ENCODE peak calls at places on chromosomes 13 and 19, in five cellular contexts. Q is tibial nerve, W is ovary, J is body of pancreas, N is A549. R is an unnamed sample.

GRCh38 chr19:29506619-29506911 is 19.2 kb upstream of the VSTM2B start:
- DNase-seq in N (no peak), J (no peak), Q (no peak), W (no peak), R (no peak)

GRCh38 chr13:91347996-91348905 is 764 bp downstream of the MIR17HG start:
- DNase-seq in Q (peak; percentile 27), W (peak; percentile 42), J (peak; percentile 45), N (peak; percentile 48), R (no peak)

GRCh38 chr19:5893907-5894703 is 9.5 kb downstream of the NDUFA11 start:
- DNase-seq in Q (no peak), W (no peak), J (no peak), N (no peak), R (no peak)

GRCh38 chr19:51075998-51076397 is 6.7 kb downstream of the KLK14 start:
- DNase-seq in Q (no peak), N (no peak), W (no peak), J (no peak), R (no peak)

GRCh38 chr19:39765091-39766076 is 13.3 kb upstream of the LEUTX start:
- DNase-seq in N (peak; percentile 41), W (peak; percentile 15), Q (peak; percentile 21), J (peak; percentile 44), R (no peak)

GRCh38 chr19:6030214-6030507 is 52.2 kb upstream of the RANBP3 start:
- DNase-seq in Q (no peak), N (no peak), W (no peak), J (no peak), R (no peak)

GRCh38 chr19:55653651-55654322 is 1.0 kb upstream of the U2AF2 start:
- DNase-seq in J (peak; percentile 99), W (peak; percentile 99), Q (peak; percentile 96), N (peak; percentile 98), R (peak; percentile 99)

GRCh38 chr19:28234637-28235036 is 978.3 kb downstream of the UQCRFS1 start:
- DNase-seq in W (no peak), Q (no peak), N (no peak), J (no peak), R (no peak)

GRCh38 chr19:39546599-39546998 is 6.6 kb upstream of the EID2 start:
- DNase-seq in N (no peak), W (no peak), J (no peak), Q (no peak), R (no peak)

GRCh38 chr19:38648789-38649304 is 1.4 kb downstream of the ACTN4 start:
- DNase-seq in Q (no peak), W (no peak), N (no peak), J (no peak), R (no peak)

GRCh38 chr13:73228546-73228945 is 169.7 kb downstream of the KLF5 start:
- DNase-seq in J (no peak), W (no peak), Q (no peak), N (no peak), R (no peak)

GRCh38 chr19:1875646-1876493 is 9.4 kb downstream of the ABHD17A start:
- DNase-seq in W (peak; percentile 89), J (peak; percentile 91), N (no peak), Q (peak; percentile 88), R (peak; percentile 86)

GRCh38 chr19:38952395-38953165 is 21.8 kb downstream of the MRPS12 start:
- DNase-seq in N (peak; percentile 81), W (no peak), J (peak; percentile 26), Q (no peak), R (no peak)

GRCh38 chr19:4066176-4066606 is 508 bp downstream of the ZBTB7A start:
- DNase-seq in Q (no peak), W (peak; percentile 81), J (peak; percentile 59), N (no peak), R (no peak)

GRCh38 chr19:15562861-15563260 is 52.2 kb upstream of the CYP4F8 start:
- DNase-seq in Q (no peak), N (no peak), J (peak; percentile 16), W (no peak), R (no peak)

GRCh38 chr19:31335716-31336115 is 13.5 kb downstream of the TSHZ3 start:
- DNase-seq in N (no peak), J (no peak), Q (no peak), W (no peak), R (no peak)

DNA sequence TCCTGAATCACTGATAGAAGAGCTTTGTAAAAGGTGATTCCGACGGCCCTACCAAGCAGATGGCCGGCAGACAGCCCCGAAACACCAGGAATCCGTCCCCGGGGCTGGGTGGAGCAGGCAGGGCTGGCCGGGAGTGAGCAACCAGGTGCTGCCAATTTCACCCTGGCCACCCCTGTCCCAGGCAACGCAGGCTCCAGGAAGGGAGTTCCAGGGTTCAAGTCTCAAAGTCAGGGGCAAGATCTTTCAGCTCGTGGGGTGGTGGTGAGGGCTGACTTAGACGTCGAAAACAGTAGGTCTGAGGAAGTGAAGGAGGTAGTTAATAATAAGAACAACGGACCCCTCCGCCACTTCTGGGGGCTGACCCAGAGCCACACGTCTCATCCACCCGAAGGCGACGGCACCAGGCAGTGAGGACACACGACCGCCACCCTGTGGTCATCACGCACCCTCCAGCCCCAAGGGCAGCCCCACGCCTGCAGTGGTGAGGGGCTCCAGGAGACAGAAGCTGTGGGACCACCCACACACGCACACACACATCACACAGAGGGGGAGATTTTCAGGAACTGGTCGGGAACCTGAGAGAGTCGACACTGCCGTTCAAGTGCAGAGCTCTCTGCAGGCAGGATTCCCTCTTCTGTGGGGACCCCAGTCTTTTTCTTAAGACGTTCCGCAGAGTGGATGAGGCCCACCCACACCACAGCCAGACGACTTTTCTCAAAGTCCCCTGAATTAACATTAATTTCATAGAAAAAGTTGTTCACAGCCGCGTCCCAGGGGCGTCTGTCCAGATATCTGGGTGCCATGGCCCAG is 67.2 kb downstream of the SPACA7 start:
- DNase-seq in Q (no peak), J (no peak), W (no peak), N (no peak), R (no peak)
- TF ChIP-seq CTCF in Q (no peak), J (no peak), W (no peak), N (no peak), R (no peak)

GRCh38 chr13:59345316-59345715 is 818.4 kb downstream of the DIAPH3 start:
- DNase-seq in J (peak; percentile 77), N (no peak), Q (no peak), W (peak; percentile 23), R (no peak)
- H3K4me1 ChIP-seq in J (peaks cover 91% of the 10 kb centered on the region), N (no peaks in the 10 kb centered on the region), Q (no peaks in the 10 kb centered on the region), W (peaks cover 1% of the 10 kb centered on the region), R (no peaks in the 10 kb centered on the region)

GRCh38 chr19:9621156-9622037 is at the start of gene ZNF561:
- DNase-seq in J (peak; percentile 86), W (peak; percentile 85), Q (peak; percentile 76), N (peak; percentile 46), R (peak; percentile 70)
- TF ChIP-seq POLR2A in J (peak; percentile 60), W (no peak), Q (no peak), N (peak; percentile 47), R (no peak)

DNA sequence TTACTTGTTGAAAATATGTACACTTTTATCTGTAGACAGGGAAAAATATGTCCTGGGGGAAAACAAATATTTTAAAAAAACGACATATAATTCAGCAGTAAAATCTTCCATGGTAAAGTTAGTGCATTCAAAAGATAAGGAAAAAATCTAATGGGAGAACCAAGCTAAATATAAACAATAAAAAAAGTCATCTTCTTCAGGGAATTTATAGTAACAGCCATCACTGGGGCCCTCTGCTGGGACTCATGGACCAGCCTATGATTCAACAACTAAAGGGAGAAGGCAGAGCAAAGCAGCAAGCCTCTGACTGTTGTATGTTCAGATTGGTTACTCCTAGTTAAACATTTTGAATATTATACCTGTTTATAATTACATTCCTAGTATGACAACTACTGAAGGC is 93.0 kb downstream of the ITGBL1 start:
- DNase-seq in W (no peak), Q (no peak), N (no peak), J (no peak), R (no peak)
- TF ChIP-seq CTCF in W (no peak), Q (no peak), N (no peak), J (no peak), R (no peak)

DNA sequence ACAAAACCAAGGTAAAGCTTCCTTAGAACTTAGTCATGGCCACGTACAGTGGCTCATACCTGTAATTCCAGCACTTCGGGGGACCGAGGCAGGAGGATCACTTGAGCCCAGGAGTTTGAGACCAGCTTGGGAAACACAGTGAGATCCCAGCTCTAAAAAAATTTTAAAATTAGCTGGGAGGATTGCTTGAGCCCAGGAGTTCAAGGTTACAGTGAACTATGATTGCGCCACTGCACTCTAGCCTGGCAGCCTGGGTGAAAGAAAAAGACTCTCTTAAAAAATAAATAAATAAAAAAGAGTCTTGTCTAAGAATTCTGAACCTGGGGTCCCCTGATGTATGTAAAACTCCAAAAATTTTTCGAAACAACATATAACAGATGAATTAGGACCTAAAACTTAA is 34.9 kb downstream of the N4BP2L2 start:
- DNase-seq in W (peak; percentile 77), Q (no peak), N (no peak), J (no peak), R (no peak)
- H3K4me1 ChIP-seq in W (peaks cover 2% of the 10 kb centered on the region), Q (no peaks in the 10 kb centered on the region), N (no peaks in the 10 kb centered on the region), J (no peaks in the 10 kb centered on the region), R (no peaks in the 10 kb centered on the region)

DNA sequence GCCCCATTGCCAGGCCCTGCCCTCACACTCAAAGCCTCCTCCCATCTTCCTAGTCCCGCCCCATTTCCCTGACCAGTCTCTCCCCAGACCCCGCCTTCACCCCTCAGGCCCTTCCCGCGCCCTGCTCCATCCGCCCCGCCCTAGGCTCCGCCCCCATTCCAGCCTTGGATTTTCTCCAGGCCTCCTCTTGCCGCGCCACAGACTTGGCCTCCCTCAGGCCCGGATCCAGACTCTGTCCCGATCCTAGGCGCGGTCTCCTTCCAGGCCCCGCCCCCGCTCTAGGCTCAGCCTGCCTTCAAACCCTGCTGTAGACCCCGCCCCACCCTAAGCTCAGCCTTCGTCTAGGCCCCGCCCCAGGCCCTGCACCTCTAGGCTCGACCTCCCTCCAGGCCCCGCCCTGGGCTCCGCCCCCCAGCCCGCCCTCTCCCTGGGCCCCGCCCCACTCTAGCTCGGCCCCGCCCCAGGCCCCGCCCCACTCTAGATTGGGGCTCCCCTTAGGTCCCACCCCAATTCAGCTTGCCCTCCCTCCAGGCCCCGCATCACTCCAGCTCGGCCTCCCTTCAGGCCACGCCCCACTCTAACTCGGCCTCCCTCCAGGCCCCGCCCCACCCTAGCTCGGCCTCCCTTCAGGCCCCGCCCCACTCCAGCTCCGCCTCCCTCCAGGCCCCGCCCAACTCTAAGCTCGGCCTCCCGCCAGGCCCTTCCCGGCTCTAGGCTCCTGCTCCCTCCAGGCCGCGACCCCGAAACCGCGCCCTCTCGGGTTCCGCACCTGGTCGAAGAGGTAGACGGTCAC is 18.5 kb downstream of the LMTK3 start:
- DNase-seq in Q (peak; percentile 96), N (peak; percentile 95), W (peak; percentile 97), J (peak; percentile 96), R (peak; percentile 83)
- TF ChIP-seq POLR2A in Q (no peak), N (peak; percentile 89), W (peak; percentile 76), J (peak; percentile 79), R (peak; percentile 39)

GRCh38 chr13:76019421-76020044 is 383.4 kb downstream of the LMO7 start:
- DNase-seq in N (no peak), Q (no peak), J (no peak), W (no peak), R (no peak)
- TF ChIP-seq CTCF in N (peak; percentile 22), Q (peak; percentile 49), J (no peak), W (no peak), R (no peak)

DNA sequence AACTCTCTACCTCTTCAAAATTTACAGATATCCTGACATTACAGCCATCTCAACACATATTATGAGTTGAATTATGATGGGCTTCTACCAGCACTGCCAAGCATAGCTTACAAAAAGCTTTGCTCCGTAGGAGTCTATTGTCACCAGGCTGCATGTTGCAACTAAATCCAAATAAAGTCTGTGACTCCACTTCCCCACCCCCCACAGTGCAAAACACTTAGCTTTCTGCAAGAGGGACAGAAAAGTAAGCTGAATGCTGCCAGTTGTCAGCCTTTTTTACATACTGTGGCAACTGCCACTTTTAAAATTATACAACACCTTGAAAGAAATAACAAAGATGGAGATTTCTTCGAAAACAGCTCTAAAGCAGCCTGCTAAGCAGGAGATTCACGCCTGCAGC is 189.1 kb downstream of the FGF14 start:
- DNase-seq in J (no peak), Q (no peak), N (no peak), W (no peak), R (no peak)
- H3K4me1 ChIP-seq in J (no peaks in the 10 kb centered on the region), Q (no peaks in the 10 kb centered on the region), N (no peaks in the 10 kb centered on the region), W (no peaks in the 10 kb centered on the region), R (no peaks in the 10 kb centered on the region)